ENCODE peak calls at places on chromosomes 6 and 20, in ten cellular contexts. R is heart left ventricle; M is OCI-LY7; W is A673; B is left ventricle myocardium inferior; S is A549; F is ascending aorta; Z is sigmoid colon; Y is CD8-positive, alpha-beta memory T cell; E is mesenchymal stem cell. H is an unnamed sample. For H3K4me1, the result is how much of the 10 kb centered on the place peaks cover.

GRCh38 chr20:41178495-41178894 is 41.2 kb downstream of the PLCG1 start:
- DNase-seq in R (no peak), M (no peak), W (no peak), B (no peak), S (no peak), F (no peak), Z (no peak), Y (no peak), E (no peak), H (no peak)

GRCh38 chr20:24868396-24868927 is 80.6 kb upstream of the CST7 start:
- DNase-seq in R (no peak), M (no peak), W (no peak), B (no peak), S (no peak), F (no peak), Z (no peak), Y (no peak), E (no peak), H (no peak)

GRCh38 chr6:53628354-53629119 is 37.0 kb downstream of the KLHL31 start:
- DNase-seq in R (no peak), M (no peak), W (no peak), B (no peak), S (no peak), F (no peak), Z (no peak), Y (no peak), E (no peak), H (no peak)

GRCh38 chr6:85464260-85464644 is 14.4 kb downstream of the NT5E start:
- DNase-seq in R (no peak), M (no peak), W (peak), B (no peak), S (peak), F (no peak), Z (no peak), Y (no peak), E (peak), H (no peak)

GRCh38 chr6:39517763-39518162 is 195.3 kb upstream of the KCNK16 start:
- DNase-seq in R (no peak), M (no peak), W (no peak), B (no peak), S (no peak), F (no peak), Z (no peak), Y (no peak), E (peak), H (no peak)

GRCh38 chr6:150705392-150705791 is 105.7 kb downstream of the PLEKHG1 start:
- DNase-seq in R (no peak), M (no peak), W (no peak), B (no peak), S (no peak), F (no peak), Z (no peak), Y (no peak), E (no peak), H (no peak)

GRCh38 chr6:93017213-93017612 is 402.1 kb downstream of the EPHA7 start:
- DNase-seq in R (no peak), M (peak), W (peak), B (no peak), S (no peak), F (no peak), Z (no peak), Y (no peak), E (peak), H (no peak)

GRCh38 chr6:90068835-90069478 is 174.7 kb downstream of the GJA10 start:
- DNase-seq in R (no peak), M (no peak), W (peak), B (no peak), S (no peak), F (no peak), Z (no peak), Y (no peak), E (peak), H (no peak)

GRCh38 chr6:98847767-98848538 is 13.6 kb downstream of the POU3F2 start:
- DNase-seq in R (no peak), M (no peak), W (no peak), B (no peak), S (no peak), F (no peak), Z (peak), Y (no peak), E (no peak), H (no peak)

GRCh38 chr6:150255840-150256239 is 113.0 kb upstream of the IYD start:
- DNase-seq in R (no peak), M (no peak), W (no peak), B (no peak), S (no peak), F (no peak), Z (no peak), Y (no peak), E (no peak), H (no peak)

GRCh38 chr20:5002077-5002413 is 735 bp upstream of the SLC23A2 start:
- DNase-seq in R (no peak), M (no peak), W (no peak), B (peak), S (no peak), F (no peak), Z (no peak), Y (no peak), E (no peak), H (no peak)

GRCh38 chr6:11263185-11263817 is 30.8 kb upstream of the NEDD9 start:
- DNase-seq in R (peak), M (no peak), W (peak), B (peak), S (peak), F (peak), Z (peak), Y (no peak), E (peak), H (peak)

GRCh38 chr6:26199057-26199772 is 112.0 kb downstream of the HFE start:
- DNase-seq in R (peak), M (peak), W (peak), B (peak), S (no peak), F (no peak), Z (peak), Y (peak), E (peak), H (no peak)

GRCh38 chr6:150425508-150425907 is 56.7 kb downstream of the IYD start:
- DNase-seq in R (no peak), M (no peak), W (no peak), B (no peak), S (no peak), F (no peak), Z (no peak), Y (no peak), E (no peak), H (no peak)

GRCh38 chr6:54307412-54308036 is 717 bp upstream of the TINAG start:
- DNase-seq in R (no peak), M (no peak), W (no peak), B (no peak), S (peak), F (no peak), Z (no peak), Y (no peak), E (no peak), H (no peak)

GRCh38 chr20:46913329-46914044 is 18.8 kb downstream of the EYA2 start:
- DNase-seq in R (no peak), M (no peak), W (no peak), B (no peak), S (no peak), F (no peak), Z (no peak), Y (no peak), E (no peak), H (no peak)

GRCh38 chr6:169166896-169167580 is 86.6 kb downstream of the THBS2 start:
- DNase-seq in R (no peak), M (no peak), W (no peak), B (no peak), S (no peak), F (no peak), Z (peak), Y (no peak), E (no peak), H (no peak)

GRCh38 chr20:19252670-19253120 is 40.3 kb downstream of the SLC24A3 start:
- DNase-seq in R (no peak), M (no peak), W (peak), B (no peak), S (no peak), F (no peak), Z (peak), Y (no peak), E (peak), H (peak)

GRCh38 chr6:36956111-36956820 is 1.7 kb downstream of the PI16 start:
- DNase-seq in R (no peak), M (no peak), W (no peak), B (no peak), S (no peak), F (no peak), Z (no peak), Y (no peak), E (no peak), H (no peak)

GRCh38 chr20:2002365-2002764 is 8.5 kb upstream of the PDYN start:
- DNase-seq in R (no peak), M (no peak), W (no peak), B (no peak), S (no peak), F (no peak), Z (no peak), Y (no peak), E (no peak), H (no peak)

GRCh38 chr6:168585441-168585840 is 144.5 kb downstream of the SMOC2 start:
- DNase-seq in R (no peak), M (no peak), W (no peak), B (no peak), S (no peak), F (no peak), Z (no peak), Y (no peak), E (no peak), H (no peak)

GRCh38 chr6:48476257-48476656 is 365.3 kb upstream of the PTCHD4 start:
- DNase-seq in R (no peak), M (no peak), W (peak), B (no peak), S (no peak), F (no peak), Z (no peak), Y (no peak), E (peak), H (no peak)

GRCh38 chr6:47457370-47457769 is 20.2 kb upstream of the CD2AP start:
- DNase-seq in R (no peak), M (peak), W (no peak), B (no peak), S (no peak), F (no peak), Z (no peak), Y (no peak), E (no peak), H (no peak)

GRCh38 chr6:118650500-118651281 is 700 bp downstream of the CEP85L start:
- DNase-seq in R (peak), M (peak), W (peak), B (peak), S (peak), F (no peak), Z (peak), Y (peak), E (peak), H (peak)

GRCh38 chr20:16096756-16097326 is 476.4 kb downstream of the KIF16B start:
- DNase-seq in R (no peak), M (no peak), W (no peak), B (no peak), S (no peak), F (no peak), Z (no peak), Y (no peak), E (no peak), H (no peak)

GRCh38 chr20:32993484-32994050 is 10.7 kb downstream of the SUN5 start:
- DNase-seq in R (no peak), M (no peak), W (no peak), B (no peak), S (no peak), F (no peak), Z (no peak), Y (no peak), E (no peak), H (no peak)

GRCh38 chr20:50401047-50401586 is 109.1 kb upstream of the PTPN1 start:
- DNase-seq in R (no peak), M (no peak), W (no peak), B (no peak), S (no peak), F (no peak), Z (no peak), Y (no peak), E (no peak), H (no peak)
- H3K4me1 ChIP-seq in R (under half), M (under half), W (under half), B (half or more), S (under half), F (under half), Z (under half), Y (under half), E (under half), H (under half)

GRCh38 chr20:62032606-62033368 is 32.9 kb downstream of the TAF4 start:
- DNase-seq in R (peak), M (peak), W (no peak), B (no peak), S (no peak), F (no peak), Z (no peak), Y (no peak), E (no peak), H (no peak)
- H3K4me3 ChIP-seq in R (no peak), M (no peak), W (no peak), B (no peak), S (no peak), F (no peak), Z (no peak), Y (no peak), E (peak), H (no peak)

DNA sequence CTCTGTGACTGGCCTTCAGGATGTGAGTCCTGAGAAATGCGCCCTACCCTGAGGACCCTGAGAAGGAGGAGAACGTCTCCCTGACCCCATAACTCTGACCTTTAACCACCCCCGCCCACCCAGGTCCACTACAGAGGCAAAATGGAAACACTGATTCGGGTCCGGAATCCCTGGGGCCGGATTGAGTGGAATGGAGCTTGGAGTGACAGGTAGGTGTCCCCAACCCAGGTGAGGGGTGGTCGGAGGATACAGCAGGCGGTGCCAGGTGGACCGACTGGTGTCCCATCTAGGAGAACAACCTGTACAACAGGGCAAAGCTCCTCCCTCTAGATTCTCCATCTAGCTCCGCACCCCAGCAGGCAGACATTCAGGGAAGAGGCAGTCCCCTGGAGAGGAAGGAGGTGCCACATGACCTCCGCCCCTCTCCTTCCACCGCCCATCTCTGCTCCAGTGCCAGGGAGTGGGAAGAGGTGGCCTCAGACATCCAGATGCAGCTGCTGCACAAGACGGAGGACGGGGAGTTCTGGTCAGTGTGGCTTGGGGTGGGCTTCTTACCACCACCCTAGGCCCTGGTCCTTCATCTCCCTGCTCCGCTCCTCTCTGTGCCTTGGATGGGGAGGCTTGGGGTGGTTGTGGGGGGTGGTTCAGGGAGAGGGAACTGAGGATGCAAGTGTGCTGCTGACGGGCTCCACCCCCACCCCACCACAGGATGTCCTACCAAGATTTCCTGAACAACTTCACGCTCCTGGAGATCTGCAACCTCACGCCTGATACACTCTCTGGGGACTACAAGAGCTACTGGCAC is 17.7 kb downstream of the CAPN11 start:
- DNase-seq in R (no peak), M (no peak), W (no peak), B (no peak), S (no peak), F (no peak), Z (no peak), Y (no peak), E (no peak), H (no peak)
- H3K4me1 ChIP-seq in R (under half), M (under half), W (under half), B (under half), S (under half), F (under half), Z (under half), Y (under half), E (under half), H (under half)

GRCh38 chr20:64056639-64056888 is 6.4 kb upstream of the TCEA2 start:
- DNase-seq in R (no peak), M (no peak), W (no peak), B (no peak), S (no peak), F (no peak), Z (no peak), Y (no peak), E (no peak), H (no peak)

GRCh38 chr20:64057628-64058498 is 5.1 kb upstream of the TCEA2 start:
- DNase-seq in R (peak), M (peak), W (peak), B (peak), S (peak), F (no peak), Z (peak), Y (peak), E (peak), H (peak)

GRCh38 chr20:64058536-64058935 is 4.5 kb upstream of the TCEA2 start:
- DNase-seq in R (no peak), M (no peak), W (no peak), B (no peak), S (no peak), F (no peak), Z (no peak), Y (no peak), E (no peak), H (no peak)

GRCh38 chr20:64055893-64056638 is 6.6 kb upstream of the SOX18 start:
- DNase-seq in R (peak), M (no peak), W (no peak), B (peak), S (no peak), F (no peak), Z (no peak), Y (no peak), E (peak), H (no peak)

DNA sequence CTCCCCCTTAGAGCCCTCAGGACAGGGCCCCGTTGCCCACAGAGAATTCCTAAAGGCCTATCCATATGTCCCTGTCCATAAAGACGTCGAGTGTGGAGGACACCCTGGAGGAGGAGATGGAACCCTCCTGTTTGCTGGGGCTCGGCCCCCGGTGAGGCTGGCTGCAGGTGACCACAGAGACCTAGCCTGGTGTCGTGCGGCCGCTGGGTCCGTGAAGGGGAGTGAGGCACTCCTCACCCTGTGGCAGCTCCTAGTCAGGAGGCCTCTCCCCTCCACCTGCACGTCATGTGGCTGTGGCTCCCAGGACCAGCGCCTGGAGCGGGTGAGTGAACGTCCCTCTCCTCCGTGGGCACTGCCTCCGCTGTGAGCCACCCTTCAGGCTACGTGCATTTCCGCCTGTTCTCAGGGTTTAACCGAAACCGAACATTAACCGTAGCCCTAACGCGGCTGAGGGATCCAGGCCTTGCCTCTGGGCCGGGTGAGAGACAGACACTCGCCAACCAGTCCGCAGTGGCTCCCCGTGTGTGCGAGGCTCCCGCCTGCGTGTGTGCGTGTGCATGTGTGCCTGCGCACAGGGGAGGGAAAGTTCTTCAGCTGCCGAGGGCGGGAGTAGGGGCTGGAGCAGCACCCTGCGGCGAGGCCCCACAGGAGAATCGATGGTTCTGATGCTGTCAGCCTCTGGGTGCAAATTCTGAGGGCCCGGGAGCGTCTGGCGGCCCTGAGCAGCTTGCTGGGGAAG is 5.9 kb upstream of the TCEA2 start:
- DNase-seq in R (no peak), M (no peak), W (no peak), B (no peak), S (no peak), F (no peak), Z (no peak), Y (no peak), E (no peak), H (no peak)
- H3K4me3 ChIP-seq in R (peak), M (no peak), W (no peak), B (peak), S (no peak), F (no peak), Z (no peak), Y (no peak), E (no peak), H (no peak)

GRCh38 chr20:63733117-63733516 is 3.3 kb upstream of the LIME1 start:
- DNase-seq in R (no peak), M (no peak), W (no peak), B (no peak), S (no peak), F (no peak), Z (peak), Y (no peak), E (no peak), H (no peak)
- H3K4me1 ChIP-seq in R (under half), M (half or more), W (under half), B (under half), S (under half), F (under half), Z (under half), Y (half or more), E (under half), H (under half)

GRCh38 chr20:52160805-52161204 is 30.8 kb downstream of the ZFP64 start:
- DNase-seq in R (no peak), M (no peak), W (no peak), B (no peak), S (no peak), F (no peak), Z (no peak), Y (no peak), E (no peak), H (no peak)

GRCh38 chr20:52154575-52154974 is 37.0 kb downstream of the ZFP64 start:
- DNase-seq in R (no peak), M (no peak), W (no peak), B (no peak), S (no peak), F (no peak), Z (no peak), Y (no peak), E (no peak), H (no peak)

GRCh38 chr20:52160049-52160448 is 31.5 kb downstream of the ZFP64 start:
- DNase-seq in R (no peak), M (no peak), W (no peak), B (no peak), S (no peak), F (no peak), Z (no peak), Y (no peak), E (no peak), H (no peak)
- H3K4me3 ChIP-seq in R (no peak), M (no peak), W (no peak), B (no peak), S (no peak), F (no peak), Z (no peak), Y (no peak), E (no peak), H (no peak)

GRCh38 chr6:113970808-113971676 is at the start of gene HDAC2:
- DNase-seq in R (peak), M (peak), W (peak), B (peak), S (peak), F (peak), Z (peak), Y (peak), E (peak), H (peak)
- H3K4me1 ChIP-seq in R (under half), M (under half), W (under half), B (half or more), S (under half), F (under half), Z (under half), Y (under half), E (under half), H (under half)

GRCh38 chr20:840858-841567 is 7.5 kb downstream of the FAM110A start:
- DNase-seq in R (no peak), M (peak), W (no peak), B (no peak), S (peak), F (no peak), Z (no peak), Y (no peak), E (no peak), H (peak)
- H3K4me3 ChIP-seq in R (peak), M (peak), W (peak), B (peak), S (peak), F (peak), Z (peak), Y (peak), E (peak), H (peak)